ENCODE peak calls at places on chromosome X, in five cellular contexts. One of them, this sample, is unnamed.

GRCh38 chrX:148310402-148311200 is 189.8 kb upstream of the AFF2 start:
- DNase-seq in GM10248: no peak
- DNase-seq in fibroblast of mammary gland: no peak
- DNase-seq in pancreas: no peak
- DNase-seq in endodermal cell: no peak
- DNase-seq in this sample: no peak

GRCh38 chrX:24692305-24692704 is 1.4 kb upstream of the POLA1 start:
- DNase-seq in GM10248: no peak
- DNase-seq in fibroblast of mammary gland: no peak
- DNase-seq in pancreas: no peak
- DNase-seq in endodermal cell: peak
- DNase-seq in this sample: no peak

GRCh38 chrX:130916636-130917422 is 13.8 kb upstream of the ENOX2 start:
- DNase-seq in GM10248: peak
- DNase-seq in fibroblast of mammary gland: peak
- DNase-seq in pancreas: no peak
- DNase-seq in endodermal cell: peak
- DNase-seq in this sample: peak

GRCh38 chrX:14022019-14022418 is 7.7 kb downstream of the GEMIN8 start:
- DNase-seq in GM10248: no peak
- DNase-seq in fibroblast of mammary gland: no peak
- DNase-seq in pancreas: no peak
- DNase-seq in endodermal cell: no peak
- DNase-seq in this sample: no peak

GRCh38 chrX:39903343-39903742 is 194.4 kb downstream of the BCOR start:
- DNase-seq in GM10248: no peak
- DNase-seq in fibroblast of mammary gland: peak
- DNase-seq in pancreas: no peak
- DNase-seq in endodermal cell: no peak
- DNase-seq in this sample: peak

GRCh38 chrX:71619193-71619592 is 882 bp upstream of the CXCR3 start:
- DNase-seq in GM10248: peak
- DNase-seq in fibroblast of mammary gland: no peak
- DNase-seq in pancreas: no peak
- DNase-seq in endodermal cell: no peak
- DNase-seq in this sample: no peak

GRCh38 chrX:8815460-8816065 is 14.4 kb upstream of the FAM9A start:
- DNase-seq in GM10248: peak
- DNase-seq in fibroblast of mammary gland: peak
- DNase-seq in pancreas: no peak
- DNase-seq in endodermal cell: peak
- DNase-seq in this sample: peak

GRCh38 chrX:64580035-64580434 is 184.8 kb upstream of the MTMR8 start:
- DNase-seq in GM10248: no peak
- DNase-seq in fibroblast of mammary gland: no peak
- DNase-seq in pancreas: no peak
- DNase-seq in endodermal cell: peak
- DNase-seq in this sample: no peak

GRCh38 chrX:72029473-72030411 is 102.0 kb downstream of the RTL5 start:
- DNase-seq in GM10248: no peak
- DNase-seq in fibroblast of mammary gland: peak
- DNase-seq in pancreas: no peak
- DNase-seq in endodermal cell: peak
- DNase-seq in this sample: peak

GRCh38 chrX:11908371-11908770 is 150.3 kb downstream of the MSL3 start:
- DNase-seq in GM10248: peak
- DNase-seq in fibroblast of mammary gland: peak
- DNase-seq in pancreas: no peak
- DNase-seq in endodermal cell: peak
- DNase-seq in this sample: peak

GRCh38 chrX:40502688-40503087 is 78.1 kb upstream of the ATP6AP2 start:
- DNase-seq in GM10248: no peak
- DNase-seq in fibroblast of mammary gland: no peak
- DNase-seq in pancreas: no peak
- DNase-seq in endodermal cell: no peak
- DNase-seq in this sample: no peak

GRCh38 chrX:107632291-107632690 is 4.0 kb downstream of the PRPS1 start:
- DNase-seq in GM10248: no peak
- DNase-seq in fibroblast of mammary gland: no peak
- DNase-seq in pancreas: no peak
- DNase-seq in endodermal cell: no peak
- DNase-seq in this sample: no peak

GRCh38 chrX:122567911-122568310 is 616.2 kb upstream of the GRIA3 start:
- DNase-seq in GM10248: no peak
- DNase-seq in fibroblast of mammary gland: peak
- DNase-seq in pancreas: no peak
- DNase-seq in endodermal cell: no peak
- DNase-seq in this sample: no peak

GRCh38 chrX:122572461-122572860 is 611.6 kb upstream of the GRIA3 start:
- DNase-seq in GM10248: no peak
- DNase-seq in fibroblast of mammary gland: peak
- DNase-seq in pancreas: no peak
- DNase-seq in endodermal cell: no peak
- DNase-seq in this sample: no peak
- TF ChIP-seq CTCF in GM10248: no peak
- TF ChIP-seq CTCF in fibroblast of mammary gland: no peak
- TF ChIP-seq CTCF in pancreas: no peak
- TF ChIP-seq CTCF in endodermal cell: no peak
- TF ChIP-seq CTCF in this sample: no peak

GRCh38 chrX:104310084-104310483 is 55.4 kb upstream of the ESX1 start:
- DNase-seq in GM10248: no peak
- DNase-seq in fibroblast of mammary gland: peak
- DNase-seq in pancreas: no peak
- DNase-seq in endodermal cell: no peak
- DNase-seq in this sample: peak
- TF ChIP-seq CTCF in GM10248: no peak
- TF ChIP-seq CTCF in fibroblast of mammary gland: peak
- TF ChIP-seq CTCF in pancreas: no peak
- TF ChIP-seq CTCF in endodermal cell: no peak
- TF ChIP-seq CTCF in this sample: peak

DNA sequence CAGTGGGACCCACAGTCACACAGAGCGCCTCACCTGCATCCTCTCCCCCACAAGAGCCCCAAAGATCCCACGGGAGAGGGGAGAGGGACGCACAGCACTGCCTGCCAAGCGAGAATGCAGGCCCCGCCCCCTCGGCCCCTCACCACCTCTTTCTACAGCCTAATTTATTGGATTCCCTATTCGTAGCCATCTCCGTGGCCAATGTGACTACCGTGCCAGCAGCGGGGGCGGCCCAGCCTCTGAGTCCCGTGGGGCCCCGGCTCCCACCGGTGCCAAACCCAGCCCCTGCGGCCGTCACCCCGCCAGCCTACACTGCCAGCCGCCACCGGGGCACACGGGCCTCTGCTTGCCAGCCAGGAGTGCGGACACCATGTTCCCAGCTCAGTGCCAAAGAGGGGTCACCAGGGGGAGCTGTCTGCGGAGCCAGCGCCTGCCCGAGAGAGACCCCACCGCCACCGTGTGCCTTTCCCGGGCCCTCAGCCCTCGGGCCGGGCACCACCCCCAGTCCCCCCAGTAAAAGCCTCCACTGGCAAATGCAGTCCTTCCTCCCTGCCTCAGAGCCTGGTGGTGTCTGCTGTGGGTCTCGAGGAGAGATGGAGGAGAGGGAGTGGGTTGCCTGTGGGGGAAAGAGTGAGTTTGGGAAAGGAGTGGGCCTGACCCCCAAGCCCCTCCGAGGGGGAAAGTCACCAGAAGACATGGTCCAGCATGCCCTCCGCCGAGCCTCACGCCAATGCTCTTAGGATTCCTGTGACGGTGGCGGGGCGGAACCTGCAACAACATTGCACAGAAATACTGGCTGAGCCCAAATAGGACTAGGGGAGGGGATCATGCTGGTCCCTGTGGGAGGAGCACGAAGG is 19.6 kb upstream of the PLXNB3 start:
- DNase-seq in GM10248: no peak
- DNase-seq in fibroblast of mammary gland: no peak
- DNase-seq in pancreas: peak
- DNase-seq in endodermal cell: peak
- DNase-seq in this sample: no peak
- TF ChIP-seq CTCF in GM10248: no peak
- TF ChIP-seq CTCF in fibroblast of mammary gland: no peak
- TF ChIP-seq CTCF in pancreas: no peak
- TF ChIP-seq CTCF in endodermal cell: peak
- TF ChIP-seq CTCF in this sample: peak

GRCh38 chrX:97897998-97898397 is 1014.3 kb downstream of the RPA4 start:
- DNase-seq in GM10248: no peak
- DNase-seq in fibroblast of mammary gland: no peak
- DNase-seq in pancreas: no peak
- DNase-seq in endodermal cell: no peak
- DNase-seq in this sample: no peak
- TF ChIP-seq CTCF in GM10248: no peak
- TF ChIP-seq CTCF in fibroblast of mammary gland: no peak
- TF ChIP-seq CTCF in pancreas: no peak
- TF ChIP-seq CTCF in endodermal cell: peak
- TF ChIP-seq CTCF in this sample: no peak

GRCh38 chrX:151801980-151802379 is 67.4 kb downstream of the CNGA2 start:
- DNase-seq in GM10248: no peak
- DNase-seq in fibroblast of mammary gland: peak
- DNase-seq in pancreas: no peak
- DNase-seq in endodermal cell: no peak
- DNase-seq in this sample: peak
- TF ChIP-seq CTCF in GM10248: no peak
- TF ChIP-seq CTCF in fibroblast of mammary gland: peak
- TF ChIP-seq CTCF in pancreas: no peak
- TF ChIP-seq CTCF in endodermal cell: peak
- TF ChIP-seq CTCF in this sample: peak

DNA sequence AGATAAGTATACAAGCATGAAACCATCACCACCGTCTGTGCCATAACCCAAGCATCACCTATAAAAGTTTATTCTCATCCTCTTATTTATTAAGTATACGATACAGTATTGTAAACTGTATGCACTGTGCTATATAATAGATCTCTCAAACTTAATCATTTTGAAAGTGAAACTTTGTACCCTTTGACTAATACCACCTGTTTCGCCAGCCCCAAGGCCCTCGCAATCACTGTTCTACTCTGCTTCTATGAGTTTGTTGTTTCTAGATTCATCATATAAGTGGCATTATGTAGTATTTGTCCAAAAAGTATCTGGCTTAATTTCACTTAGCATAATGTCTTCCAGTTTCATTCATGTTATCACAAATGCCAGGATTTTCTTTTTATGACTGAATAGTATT is 72.1 kb upstream of the DOCK11 start:
- DNase-seq in GM10248: peak
- DNase-seq in fibroblast of mammary gland: no peak
- DNase-seq in pancreas: no peak
- DNase-seq in endodermal cell: no peak
- DNase-seq in this sample: no peak
- TF ChIP-seq CTCF in GM10248: no peak
- TF ChIP-seq CTCF in fibroblast of mammary gland: no peak
- TF ChIP-seq CTCF in pancreas: no peak
- TF ChIP-seq CTCF in endodermal cell: no peak
- TF ChIP-seq CTCF in this sample: no peak

GRCh38 chrX:134469481-134469880 is 9.5 kb downstream of the HPRT1 start:
- DNase-seq in GM10248: no peak
- DNase-seq in fibroblast of mammary gland: peak
- DNase-seq in pancreas: no peak
- DNase-seq in endodermal cell: no peak
- DNase-seq in this sample: peak

GRCh38 chrX:134472041-134472440 is 12.1 kb downstream of the HPRT1 start:
- DNase-seq in GM10248: no peak
- DNase-seq in fibroblast of mammary gland: no peak
- DNase-seq in pancreas: no peak
- DNase-seq in endodermal cell: no peak
- DNase-seq in this sample: no peak

DNA sequence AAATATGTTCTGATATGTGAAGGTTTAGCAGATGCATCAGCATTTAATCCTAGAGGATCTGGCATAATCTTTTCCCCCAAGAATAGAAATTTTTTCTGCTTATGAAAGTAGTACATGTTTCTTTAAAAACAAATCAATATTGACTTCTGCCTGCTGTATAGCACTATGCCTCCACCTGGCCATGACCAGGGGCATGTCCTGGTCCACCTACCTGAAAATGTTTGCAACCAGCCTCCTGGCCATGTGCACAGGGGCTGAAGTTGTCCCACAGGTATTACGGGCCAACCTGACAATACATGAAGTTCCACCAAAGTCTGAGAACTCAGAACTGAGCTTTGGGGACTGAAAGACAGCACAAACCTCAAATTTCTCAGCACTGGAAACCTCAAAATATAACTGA is 10.0 kb downstream of the HPRT1 start:
- DNase-seq in GM10248: no peak
- DNase-seq in fibroblast of mammary gland: no peak
- DNase-seq in pancreas: no peak
- DNase-seq in endodermal cell: no peak
- DNase-seq in this sample: no peak
- TF ChIP-seq CTCF in GM10248: no peak
- TF ChIP-seq CTCF in fibroblast of mammary gland: no peak
- TF ChIP-seq CTCF in pancreas: no peak
- TF ChIP-seq CTCF in endodermal cell: no peak
- TF ChIP-seq CTCF in this sample: no peak

GRCh38 chrX:26445288-26445687 is 229.3 kb downstream of the MAGEB5 start:
- DNase-seq in GM10248: no peak
- DNase-seq in fibroblast of mammary gland: no peak
- DNase-seq in pancreas: no peak
- DNase-seq in endodermal cell: no peak
- DNase-seq in this sample: no peak

GRCh38 chrX:26442340-26442739 is 226.4 kb downstream of the MAGEB5 start:
- DNase-seq in GM10248: no peak
- DNase-seq in fibroblast of mammary gland: peak
- DNase-seq in pancreas: no peak
- DNase-seq in endodermal cell: no peak
- DNase-seq in this sample: peak
- TF ChIP-seq CTCF in GM10248: no peak
- TF ChIP-seq CTCF in fibroblast of mammary gland: peak
- TF ChIP-seq CTCF in pancreas: peak
- TF ChIP-seq CTCF in endodermal cell: peak
- TF ChIP-seq CTCF in this sample: peak

DNA sequence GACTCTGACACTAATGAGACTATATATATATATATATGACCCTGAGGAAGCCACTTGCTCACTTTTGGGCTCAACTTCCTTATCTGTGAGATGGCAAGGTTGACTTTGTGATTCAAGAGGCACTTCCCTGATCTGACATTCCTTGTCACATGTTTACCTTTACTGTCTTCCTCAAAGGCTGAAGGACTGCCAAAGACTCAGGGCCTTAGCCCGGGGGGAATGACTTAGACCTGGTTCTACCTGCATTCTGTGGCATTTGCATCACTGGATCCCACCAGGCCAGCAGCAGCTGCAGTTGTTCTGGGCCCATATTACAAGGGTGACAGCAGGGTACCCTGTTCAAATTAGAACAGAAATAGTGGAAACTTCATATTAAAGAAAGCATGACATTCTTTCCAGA is 3.1 kb upstream of the HS6ST2 start:
- DNase-seq in GM10248: no peak
- DNase-seq in fibroblast of mammary gland: no peak
- DNase-seq in pancreas: no peak
- DNase-seq in endodermal cell: no peak
- DNase-seq in this sample: no peak
- TF ChIP-seq CTCF in GM10248: no peak
- TF ChIP-seq CTCF in fibroblast of mammary gland: no peak
- TF ChIP-seq CTCF in pancreas: no peak
- TF ChIP-seq CTCF in endodermal cell: no peak
- TF ChIP-seq CTCF in this sample: no peak

This sample was measured in cardiac fibroblast.